ENCODE peak calls at places on chromosomes 2 and 18, in nine cellular contexts. E is spleen, J is HL-60, U is endothelial cell of umbilical vein, Z is transverse colon, Q is sigmoid colon, Y is Panc1, V is stomach, W is HCT116. T is an unnamed sample.
A peak's percentile ranks its signal among the peaks of the same experiment; 100 is the strongest.

GRCh38 chr2:110979834-110980612 is 140.7 kb upstream of the BCL2L11 start:
- DNase-seq in E (no peak), J (no peak), U (no peak), Z (no peak), Q (no peak), Y (no peak), V (no peak), W (no peak), T (no peak)

GRCh38 chr2:206693399-206694137 is 24.6 kb downstream of the DYTN start:
- DNase-seq in E (no peak), J (peak; percentile 44), U (peak; percentile 71), Z (no peak), Q (no peak), Y (peak; percentile 47), V (no peak), W (peak; percentile 75), T (peak; percentile 65)

GRCh38 chr2:214774108-214774507 is 35.4 kb downstream of the BARD1 start:
- DNase-seq in E (no peak), J (no peak), U (peak; percentile 18), Z (no peak), Q (no peak), Y (no peak), V (no peak), W (no peak), T (no peak)

GRCh38 chr2:126707191-126707590 is 51.2 kb downstream of the GYPC start:
- DNase-seq in E (no peak), J (no peak), U (no peak), Z (no peak), Q (no peak), Y (no peak), V (no peak), W (no peak), T (no peak)

GRCh38 chr2:86301711-86302202 is 35.7 kb downstream of the REEP1 start:
- DNase-seq in E (no peak), J (no peak), U (peak; percentile 28), Z (no peak), Q (no peak), Y (no peak), V (no peak), W (no peak), T (no peak)

GRCh38 chr18:57051586-57052044 is 95.3 kb upstream of the BOD1L2 start:
- DNase-seq in E (no peak), J (no peak), U (no peak), Z (peak; percentile 89), Q (no peak), Y (no peak), V (peak; percentile 62), W (no peak), T (no peak)

GRCh38 chr18:35071819-35072247 is 30.6 kb downstream of the MAPRE2 start:
- DNase-seq in E (no peak), J (no peak), U (peak; percentile 41), Z (no peak), Q (no peak), Y (no peak), V (no peak), W (no peak), T (no peak)

GRCh38 chr2:160492401-160493226 is 993 bp downstream of the RBMS1 start:
- DNase-seq in E (peak; percentile 86), J (no peak), U (peak; percentile 72), Z (peak; percentile 56), Q (peak; percentile 86), Y (no peak), V (peak; percentile 58), W (peak; percentile 13), T (peak; percentile 99)

GRCh38 chr18:48545690-48546365 is 7.0 kb downstream of the CTIF start:
- DNase-seq in E (no peak), J (peak; percentile 76), U (peak; percentile 92), Z (peak; percentile 40), Q (peak; percentile 90), Y (no peak), V (peak; percentile 31), W (no peak), T (no peak)

GRCh38 chr2:223970343-223971128 is 13.3 kb downstream of the MRPL44 start:
- DNase-seq in E (no peak), J (peak; percentile 56), U (peak; percentile 76), Z (no peak), Q (no peak), Y (peak; percentile 45), V (peak; percentile 32), W (peak; percentile 49), T (peak; percentile 66)

GRCh38 chr2:157784169-157784822 is 91.8 kb downstream of the ACVR1 start:
- DNase-seq in E (no peak), J (no peak), U (peak; percentile 82), Z (peak; percentile 77), Q (peak; percentile 77), Y (no peak), V (peak; percentile 80), W (no peak), T (no peak)

GRCh38 chr2:159094173-159094737 is 125.8 kb downstream of the TANC1 start:
- DNase-seq in E (no peak), J (no peak), U (peak; percentile 85), Z (peak; percentile 66), Q (peak; percentile 88), Y (no peak), V (no peak), W (no peak), T (no peak)

GRCh38 chr2:19355931-19356544 is 2.4 kb downstream of the OSR1 start:
- DNase-seq in E (no peak), J (no peak), U (no peak), Z (no peak), Q (no peak), Y (no peak), V (no peak), W (no peak), T (no peak)
- H3K4me3 ChIP-seq in E (no peak overlapping the region), J (no peak overlapping the region), U (no peak overlapping the region), Z (peak overlapping the region; percentile 43), Q (peak overlapping the region; percentile 76), Y (no peak overlapping the region), V (peak overlapping the region; percentile 78), W (no peak overlapping the region), T (no peak overlapping the region)

GRCh38 chr2:70090706-70091334 is 3.5 kb downstream of the PCBP1 start:
- DNase-seq in E (no peak), J (no peak), U (no peak), Z (no peak), Q (peak; percentile 43), Y (no peak), V (no peak), W (no peak), T (no peak)

GRCh38 chr2:70088508-70089219 is 1.4 kb downstream of the PCBP1 start:
- DNase-seq in E (no peak), J (no peak), U (no peak), Z (no peak), Q (no peak), Y (no peak), V (no peak), W (no peak), T (peak; percentile 41)

GRCh38 chr2:70089946-70090523 is 2.8 kb downstream of the PCBP1 start:
- DNase-seq in E (no peak), J (peak; percentile 58), U (peak; percentile 65), Z (no peak), Q (no peak), Y (no peak), V (no peak), W (no peak), T (no peak)

GRCh38 chr2:70087703-70088507 is 628 bp downstream of the PCBP1 start:
- DNase-seq in E (peak; percentile 93), J (peak; percentile 57), U (peak; percentile 61), Z (peak; percentile 62), Q (peak; percentile 84), Y (no peak), V (peak; percentile 61), W (no peak), T (peak; percentile 64)

DNA sequence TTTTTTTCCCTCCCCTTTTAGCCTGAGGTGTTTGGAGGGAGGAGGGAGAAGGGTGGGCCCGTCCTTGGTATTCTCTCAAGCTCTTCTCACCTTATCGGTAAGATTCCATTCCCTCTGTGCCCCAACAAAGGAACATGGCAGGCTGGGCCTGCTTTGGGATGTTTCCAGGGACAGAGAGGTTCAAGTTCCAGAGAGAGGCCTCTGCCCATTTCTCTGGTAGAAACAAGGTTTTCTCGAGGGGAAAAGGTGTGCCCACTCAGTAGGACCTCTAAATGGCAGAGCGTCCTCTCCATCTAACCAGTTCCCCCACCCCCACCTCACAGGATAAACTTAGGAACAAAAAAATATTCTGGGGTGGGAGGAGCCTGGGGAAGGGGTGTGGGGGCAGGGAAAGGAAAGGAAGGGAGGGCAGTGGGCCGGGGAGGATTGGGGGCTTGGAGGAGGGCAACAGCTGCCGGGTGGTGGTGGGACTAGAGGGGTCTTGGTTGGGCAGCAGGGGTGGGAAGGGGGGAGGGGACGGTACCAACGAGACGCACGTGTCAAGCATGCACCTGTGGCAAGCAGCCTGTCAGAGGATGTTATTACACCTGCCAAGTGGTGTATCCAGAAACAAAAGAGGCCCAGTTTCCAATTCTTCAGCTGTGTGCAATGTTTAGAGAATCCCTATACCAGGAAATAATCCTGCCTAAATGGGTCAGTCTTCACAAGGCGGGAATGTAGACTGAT is 2.1 kb downstream of the PCBP1 start:
- DNase-seq in E (no peak), J (peak; percentile 48), U (peak; percentile 52), Z (no peak), Q (peak; percentile 69), Y (no peak), V (peak; percentile 30), W (no peak), T (peak; percentile 24)
- TF ChIP-seq POLR2AphosphoS5 in E (no peak), J (no peak), U (no peak), Z (no peak), Q (peak; percentile 17), Y (peak; percentile 29), V (no peak), W (no peak), T (peak; percentile 56)

GRCh38 chr2:120587326-120587996 is 148.2 kb upstream of the GLI2 start:
- DNase-seq in E (no peak), J (no peak), U (no peak), Z (no peak), Q (no peak), Y (no peak), V (no peak), W (no peak), T (no peak)
- H3K4me3 ChIP-seq in E (no peak overlapping the region), J (no peak overlapping the region), U (no peak overlapping the region), Z (no peak overlapping the region), Q (no peak overlapping the region), Y (no peak overlapping the region), V (peak overlapping the region; percentile 29), W (no peak overlapping the region), T (no peak overlapping the region)

GRCh38 chr18:23977709-23978483 is 36.7 kb upstream of the TTC39C start:
- DNase-seq in E (no peak), J (peak; percentile 66), U (no peak), Z (no peak), Q (no peak), Y (no peak), V (no peak), W (no peak), T (no peak)

GRCh38 chr18:23977103-23977502 is 37.5 kb upstream of the TTC39C start:
- DNase-seq in E (no peak), J (no peak), U (no peak), Z (no peak), Q (no peak), Y (no peak), V (no peak), W (no peak), T (no peak)

GRCh38 chr18:23986610-23987359 is 27.8 kb upstream of the TTC39C start:
- DNase-seq in E (no peak), J (no peak), U (no peak), Z (no peak), Q (no peak), Y (no peak), V (no peak), W (no peak), T (no peak)

GRCh38 chr18:23981369-23981768 is 33.2 kb upstream of the TTC39C start:
- DNase-seq in E (no peak), J (no peak), U (no peak), Z (no peak), Q (no peak), Y (no peak), V (no peak), W (no peak), T (no peak)

GRCh38 chr18:23982154-23983071 is 32.1 kb upstream of the TTC39C start:
- DNase-seq in E (no peak), J (no peak), U (peak; percentile 32), Z (peak; percentile 48), Q (peak; percentile 85), Y (no peak), V (no peak), W (no peak), T (no peak)
- TF ChIP-seq POLR2AphosphoS5 in E (no peak), J (no peak), U (no peak), Z (no peak), Q (peak; percentile 70), Y (no peak), V (peak; percentile 83), W (no peak), T (no peak)

T was measured in HepG2.